ENCODE peak calls at places on chromosomes 12 and 14, in eight cellular contexts. One of them, this sample, is unnamed.

GRCh38 chr12:4355150-4355842 is 24.2 kb downstream of the FGF23 start:
- DNase-seq in pancreas: no peak
- DNase-seq in CD8-positive, alpha-beta T cell: no peak
- DNase-seq in sigmoid colon: no peak
- DNase-seq in psoas muscle: no peak
- DNase-seq in RWPE2: no peak
- DNase-seq in cardiac muscle cell: peak; percentile 2
- DNase-seq in HCT116: no peak
- DNase-seq in this sample: no peak

GRCh38 chr12:108729612-108730336 is 1.5 kb downstream of the CORO1C start:
- DNase-seq in pancreas: no peak
- DNase-seq in CD8-positive, alpha-beta T cell: no peak
- DNase-seq in sigmoid colon: no peak
- DNase-seq in psoas muscle: no peak
- DNase-seq in RWPE2: no peak
- DNase-seq in cardiac muscle cell: peak; percentile 29
- DNase-seq in HCT116: no peak
- DNase-seq in this sample: no peak

GRCh38 chr12:130634866-130635265 is 81.2 kb downstream of the RIMBP2 start:
- DNase-seq in pancreas: no peak
- DNase-seq in CD8-positive, alpha-beta T cell: no peak
- DNase-seq in sigmoid colon: peak; percentile 13
- DNase-seq in psoas muscle: no peak
- DNase-seq in RWPE2: no peak
- DNase-seq in cardiac muscle cell: no peak
- DNase-seq in HCT116: no peak
- DNase-seq in this sample: no peak

GRCh38 chr12:75863475-75863874 is 168.1 kb downstream of the PHLDA1 start:
- DNase-seq in pancreas: no peak
- DNase-seq in CD8-positive, alpha-beta T cell: no peak
- DNase-seq in sigmoid colon: no peak
- DNase-seq in psoas muscle: no peak
- DNase-seq in RWPE2: no peak
- DNase-seq in cardiac muscle cell: no peak
- DNase-seq in HCT116: no peak
- DNase-seq in this sample: no peak

GRCh38 chr14:100213956-100214767 is 24.8 kb upstream of the YY1 start:
- DNase-seq in pancreas: peak; percentile 95
- DNase-seq in CD8-positive, alpha-beta T cell: peak; percentile 92
- DNase-seq in sigmoid colon: peak; percentile 94
- DNase-seq in psoas muscle: peak; percentile 93
- DNase-seq in RWPE2: peak; percentile 94
- DNase-seq in cardiac muscle cell: peak; percentile 96
- DNase-seq in HCT116: peak; percentile 77
- DNase-seq in this sample: peak; percentile 88

GRCh38 chr12:126915309-126915708 is 1351.7 kb upstream of the TMEM132C start:
- DNase-seq in pancreas: no peak
- DNase-seq in CD8-positive, alpha-beta T cell: no peak
- DNase-seq in sigmoid colon: no peak
- DNase-seq in psoas muscle: no peak
- DNase-seq in RWPE2: no peak
- DNase-seq in cardiac muscle cell: no peak
- DNase-seq in HCT116: no peak
- DNase-seq in this sample: no peak

GRCh38 chr12:738712-739111 is 13.7 kb upstream of the WNK1 start:
- DNase-seq in pancreas: no peak
- DNase-seq in CD8-positive, alpha-beta T cell: no peak
- DNase-seq in sigmoid colon: no peak
- DNase-seq in psoas muscle: no peak
- DNase-seq in RWPE2: no peak
- DNase-seq in cardiac muscle cell: no peak
- DNase-seq in HCT116: no peak
- DNase-seq in this sample: no peak

GRCh38 chr12:28025821-28026505 is 53.4 kb upstream of the PTHLH start:
- DNase-seq in pancreas: no peak
- DNase-seq in CD8-positive, alpha-beta T cell: no peak
- DNase-seq in sigmoid colon: no peak
- DNase-seq in psoas muscle: no peak
- DNase-seq in RWPE2: no peak
- DNase-seq in cardiac muscle cell: no peak
- DNase-seq in HCT116: no peak
- DNase-seq in this sample: no peak

GRCh38 chr12:47828967-47829482 is 9.3 kb upstream of the HDAC7 start:
- DNase-seq in pancreas: peak; percentile 66
- DNase-seq in CD8-positive, alpha-beta T cell: no peak
- DNase-seq in sigmoid colon: peak; percentile 96
- DNase-seq in psoas muscle: peak; percentile 87
- DNase-seq in RWPE2: no peak
- DNase-seq in cardiac muscle cell: peak; percentile 47
- DNase-seq in HCT116: peak; percentile 41
- DNase-seq in this sample: peak; percentile 93

GRCh38 chr12:26636710-26637328 is 196.2 kb downstream of the ITPR2 start:
- DNase-seq in pancreas: no peak
- DNase-seq in CD8-positive, alpha-beta T cell: no peak
- DNase-seq in sigmoid colon: no peak
- DNase-seq in psoas muscle: no peak
- DNase-seq in RWPE2: no peak
- DNase-seq in cardiac muscle cell: no peak
- DNase-seq in HCT116: no peak
- DNase-seq in this sample: no peak

GRCh38 chr12:122182887-122183587 is at the start of gene LRRC43:
- DNase-seq in pancreas: peak; percentile 51
- DNase-seq in CD8-positive, alpha-beta T cell: no peak
- DNase-seq in sigmoid colon: no peak
- DNase-seq in psoas muscle: no peak
- DNase-seq in RWPE2: no peak
- DNase-seq in cardiac muscle cell: peak; percentile 63
- DNase-seq in HCT116: no peak
- DNase-seq in this sample: peak; percentile 62

DNA sequence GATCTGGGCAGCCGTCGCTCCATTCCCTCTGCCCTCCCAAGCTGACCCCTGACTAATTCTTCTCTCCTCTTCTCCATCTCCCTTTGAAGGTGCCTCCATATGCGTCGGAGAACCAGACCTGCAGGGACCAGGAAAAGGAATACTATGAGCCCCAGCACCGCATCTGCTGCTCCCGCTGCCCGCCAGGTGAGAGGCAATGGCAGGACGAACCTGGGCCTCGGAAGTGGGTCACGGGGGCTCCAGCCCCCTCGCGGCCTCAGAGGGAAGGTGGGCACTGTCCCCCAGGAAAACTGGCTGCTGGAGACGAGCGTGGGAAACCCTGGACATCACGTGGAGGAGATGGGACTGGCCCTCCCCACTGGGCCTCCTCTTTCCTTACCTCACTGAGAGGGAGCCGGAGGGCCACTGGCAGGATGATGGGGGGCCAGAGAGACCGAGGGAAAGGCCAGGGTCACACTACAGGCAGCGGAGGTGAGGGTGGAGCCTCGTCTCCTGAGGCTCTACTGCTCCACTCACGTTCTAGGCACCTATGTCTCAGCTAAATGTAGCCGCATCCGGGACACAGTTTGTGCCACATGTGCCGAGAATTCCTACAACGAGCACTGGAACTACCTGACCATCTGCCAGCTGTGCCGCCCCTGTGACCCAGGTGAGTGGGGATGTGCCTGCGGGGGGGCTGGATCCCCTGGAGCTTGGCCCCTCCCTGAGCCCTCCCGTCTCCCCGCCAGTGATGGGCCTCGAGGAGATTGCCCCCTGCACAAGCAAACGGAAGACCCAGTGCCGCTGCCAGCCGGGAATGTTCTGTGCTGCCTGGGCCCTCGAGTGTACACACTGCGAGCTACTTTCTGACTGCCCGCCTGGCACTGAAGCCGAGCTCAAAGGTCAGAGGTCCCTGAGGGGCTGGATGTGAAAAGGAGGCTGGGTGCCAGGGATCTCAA is 806 bp downstream of the LTBR start:
- DNase-seq in pancreas: peak; percentile 53
- DNase-seq in CD8-positive, alpha-beta T cell: no peak
- DNase-seq in sigmoid colon: peak; percentile 77
- DNase-seq in psoas muscle: no peak
- DNase-seq in RWPE2: no peak
- DNase-seq in cardiac muscle cell: no peak
- DNase-seq in HCT116: no peak
- DNase-seq in this sample: peak; percentile 53
- TF ChIP-seq CTCF in pancreas: no peak
- TF ChIP-seq CTCF in CD8-positive, alpha-beta T cell: no peak
- TF ChIP-seq CTCF in sigmoid colon: no peak
- TF ChIP-seq CTCF in psoas muscle: no peak
- TF ChIP-seq CTCF in RWPE2: no peak
- TF ChIP-seq CTCF in cardiac muscle cell: no peak
- TF ChIP-seq CTCF in HCT116: no peak
- TF ChIP-seq CTCF in this sample: no peak

DNA sequence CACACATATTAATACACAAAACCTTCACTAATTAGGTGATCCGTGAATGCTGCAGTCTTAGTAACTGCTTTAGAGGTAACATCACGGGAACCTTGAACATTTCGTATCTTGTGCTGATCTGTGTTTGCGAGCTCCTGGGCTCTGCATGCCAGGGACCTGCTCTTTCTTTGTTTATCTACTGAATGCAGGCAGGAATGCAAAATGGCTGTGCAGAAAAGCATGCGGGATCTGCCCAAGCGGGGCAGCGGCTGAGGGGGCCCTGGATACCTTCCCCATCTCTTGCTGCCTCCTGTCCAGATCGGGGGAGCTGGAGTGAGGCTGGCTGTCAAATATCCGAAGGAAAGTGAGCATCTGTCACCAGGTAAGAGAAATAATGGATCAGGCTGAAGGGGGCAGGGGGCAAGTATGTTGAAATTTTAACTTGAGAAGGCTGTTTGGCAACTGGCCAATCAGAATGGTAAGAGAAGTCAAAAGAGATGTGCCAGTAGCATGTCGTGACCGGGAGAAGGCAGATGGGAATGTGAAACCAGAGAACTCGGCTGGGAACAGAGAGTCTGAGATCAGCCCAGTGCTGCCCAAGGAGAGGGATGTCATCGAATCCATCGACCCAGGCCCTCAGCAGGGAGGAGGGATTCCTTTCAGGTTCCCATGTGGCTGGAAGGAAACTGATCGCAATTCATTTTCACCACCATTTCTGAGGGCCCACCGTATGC is 191.3 kb downstream of the TTC7B start:
- DNase-seq in pancreas: no peak
- DNase-seq in CD8-positive, alpha-beta T cell: no peak
- DNase-seq in sigmoid colon: no peak
- DNase-seq in psoas muscle: no peak
- DNase-seq in RWPE2: no peak
- DNase-seq in cardiac muscle cell: peak; percentile 43
- DNase-seq in HCT116: no peak
- DNase-seq in this sample: no peak
- H3K4me1 ChIP-seq in pancreas: peaks cover 13% of the 10 kb centered on the region
- H3K4me1 ChIP-seq in CD8-positive, alpha-beta T cell: no peaks in the 10 kb centered on the region
- H3K4me1 ChIP-seq in sigmoid colon: peaks cover 58% of the 10 kb centered on the region
- H3K4me1 ChIP-seq in psoas muscle: peaks cover 56% of the 10 kb centered on the region
- H3K4me1 ChIP-seq in RWPE2: peaks cover 23% of the 10 kb centered on the region
- H3K4me1 ChIP-seq in cardiac muscle cell: peaks cover 19% of the 10 kb centered on the region
- H3K4me1 ChIP-seq in HCT116: peaks cover 19% of the 10 kb centered on the region
- H3K4me1 ChIP-seq in this sample: peaks cover 11% of the 10 kb centered on the region

GRCh38 chr12:38547586-38547985 is 231.0 kb downstream of the ALG10B start:
- DNase-seq in pancreas: no peak
- DNase-seq in CD8-positive, alpha-beta T cell: no peak
- DNase-seq in sigmoid colon: no peak
- DNase-seq in psoas muscle: no peak
- DNase-seq in RWPE2: no peak
- DNase-seq in cardiac muscle cell: no peak
- DNase-seq in HCT116: no peak
- DNase-seq in this sample: no peak

GRCh38 chr12:38540156-38540555 is 223.6 kb downstream of the ALG10B start:
- DNase-seq in pancreas: no peak
- DNase-seq in CD8-positive, alpha-beta T cell: no peak
- DNase-seq in sigmoid colon: no peak
- DNase-seq in psoas muscle: no peak
- DNase-seq in RWPE2: no peak
- DNase-seq in cardiac muscle cell: no peak
- DNase-seq in HCT116: no peak
- DNase-seq in this sample: no peak

GRCh38 chr12:38541849-38542248 is 225.3 kb downstream of the ALG10B start:
- DNase-seq in pancreas: no peak
- DNase-seq in CD8-positive, alpha-beta T cell: no peak
- DNase-seq in sigmoid colon: no peak
- DNase-seq in psoas muscle: no peak
- DNase-seq in RWPE2: no peak
- DNase-seq in cardiac muscle cell: no peak
- DNase-seq in HCT116: no peak
- DNase-seq in this sample: no peak

GRCh38 chr12:38543151-38543550 is 226.6 kb downstream of the ALG10B start:
- DNase-seq in pancreas: no peak
- DNase-seq in CD8-positive, alpha-beta T cell: no peak
- DNase-seq in sigmoid colon: no peak
- DNase-seq in psoas muscle: no peak
- DNase-seq in RWPE2: no peak
- DNase-seq in cardiac muscle cell: no peak
- DNase-seq in HCT116: no peak
- DNase-seq in this sample: no peak

GRCh38 chr12:38544357-38545066 is 227.9 kb downstream of the ALG10B start:
- DNase-seq in pancreas: no peak
- DNase-seq in CD8-positive, alpha-beta T cell: no peak
- DNase-seq in sigmoid colon: no peak
- DNase-seq in psoas muscle: no peak
- DNase-seq in RWPE2: no peak
- DNase-seq in cardiac muscle cell: no peak
- DNase-seq in HCT116: no peak
- DNase-seq in this sample: no peak
- TF ChIP-seq CTCF in pancreas: no peak
- TF ChIP-seq CTCF in CD8-positive, alpha-beta T cell: no peak
- TF ChIP-seq CTCF in sigmoid colon: no peak
- TF ChIP-seq CTCF in psoas muscle: no peak
- TF ChIP-seq CTCF in RWPE2: peak; percentile 10
- TF ChIP-seq CTCF in cardiac muscle cell: no peak
- TF ChIP-seq CTCF in HCT116: no peak
- TF ChIP-seq CTCF in this sample: no peak

DNA sequence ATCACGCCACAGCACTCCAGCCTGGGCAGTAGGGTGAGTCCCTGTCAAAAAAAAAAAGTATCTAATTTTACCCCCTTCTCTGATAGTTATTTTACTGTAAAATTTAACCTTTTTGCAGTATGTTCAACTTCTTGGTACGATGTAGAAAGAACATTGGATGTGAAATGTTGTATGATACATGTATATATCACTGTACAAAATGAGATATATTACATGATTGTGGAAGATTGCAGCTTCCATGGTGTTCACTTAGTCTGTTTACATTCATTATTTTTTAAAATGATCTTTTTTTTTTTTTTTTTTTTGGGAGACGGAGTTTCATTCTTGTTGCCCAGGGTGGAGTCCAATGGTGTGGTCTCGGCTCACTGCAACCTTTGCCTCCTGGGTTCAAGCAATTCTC is 9.0 kb downstream of the SP1 start:
- DNase-seq in pancreas: no peak
- DNase-seq in CD8-positive, alpha-beta T cell: no peak
- DNase-seq in sigmoid colon: no peak
- DNase-seq in psoas muscle: no peak
- DNase-seq in RWPE2: no peak
- DNase-seq in cardiac muscle cell: no peak
- DNase-seq in HCT116: no peak
- DNase-seq in this sample: no peak
- H3K4me1 ChIP-seq in pancreas: peaks cover 67% of the 10 kb centered on the region
- H3K4me1 ChIP-seq in CD8-positive, alpha-beta T cell: peaks cover 62% of the 10 kb centered on the region
- H3K4me1 ChIP-seq in sigmoid colon: peaks cover 83% of the 10 kb centered on the region
- H3K4me1 ChIP-seq in psoas muscle: peaks cover 70% of the 10 kb centered on the region
- H3K4me1 ChIP-seq in RWPE2: peaks cover 42% of the 10 kb centered on the region
- H3K4me1 ChIP-seq in cardiac muscle cell: peaks cover 9% of the 10 kb centered on the region
- H3K4me1 ChIP-seq in HCT116: no peaks in the 10 kb centered on the region
- H3K4me1 ChIP-seq in this sample: peaks cover 13% of the 10 kb centered on the region